ENCODE peak calls at places on chromosomes 4 and X, in four cellular contexts. T, D, M and A are unnamed samples.

GRCh38 chrX:41005445-41005992 is 79.7 kb upstream of the USP9X start:
- DNase-seq in T (no peak), D (no peak), M (no peak), A (no peak)

GRCh38 chrX:30570505-30570904 is 7.1 kb downstream of the TASL start:
- DNase-seq in T (no peak), D (no peak), M (peak; percentile 26), A (no peak)

GRCh38 chrX:47828984-47829383 is 7.7 kb upstream of the ZNF81 start:
- DNase-seq in T (no peak), D (no peak), M (no peak), A (no peak)

GRCh38 chr4:30792616-30793015 is 72.4 kb downstream of the PCDH7 start:
- DNase-seq in T (no peak), D (no peak), M (no peak), A (no peak)

GRCh38 chr4:89411539-89411938 is 103.9 kb upstream of the GPRIN3 start:
- DNase-seq in T (no peak), D (no peak), M (peak; percentile 0), A (no peak)

GRCh38 chr4:29948858-29949257 is 771.3 kb upstream of the PCDH7 start:
- DNase-seq in T (no peak), D (no peak), M (no peak), A (no peak)

GRCh38 chr4:6257243-6258025 is 12.2 kb upstream of the WFS1 start:
- DNase-seq in T (no peak), D (no peak), M (no peak), A (no peak)

GRCh38 chrX:44223150-44223549 is 120.3 kb downstream of the EFHC2 start:
- DNase-seq in T (no peak), D (no peak), M (peak; percentile 38), A (no peak)

GRCh38 chr4:166003811-166004210 is 130.8 kb downstream of the TLL1 start:
- DNase-seq in T (no peak), D (no peak), M (no peak), A (no peak)

GRCh38 chr4:190014771-190015537 is 12.1 kb downstream of the FRG2 start:
- DNase-seq in T (no peak), D (no peak), M (no peak), A (peak; percentile 51)

GRCh38 chr4:152591361-152591760 is 55.5 kb upstream of the FBXW7 start:
- DNase-seq in T (peak; percentile 50), D (no peak), M (peak; percentile 11), A (no peak)

GRCh38 chr4:19728773-19729172 is 522.9 kb upstream of the SLIT2 start:
- DNase-seq in T (no peak), D (no peak), M (peak; percentile 58), A (no peak)

GRCh38 chr4:69156913-69157312 is 57.6 kb downstream of the UGT2B11 start:
- DNase-seq in T (no peak), D (no peak), M (no peak), A (no peak)

GRCh38 chr4:31349907-31350306 is 629.7 kb downstream of the PCDH7 start:
- DNase-seq in T (no peak), D (no peak), M (no peak), A (no peak)

GRCh38 chrX:71659959-71660358 is 7.4 kb upstream of the LOC101059915 start:
- DNase-seq in T (no peak), D (no peak), M (no peak), A (no peak)

GRCh38 chrX:45743081-45743533 is 542.4 kb upstream of the DIPK2B start:
- DNase-seq in T (no peak), D (no peak), M (peak; percentile 75), A (no peak)

GRCh38 chr4:46994007-46994405 is 625 bp upstream of the GABRA4 start:
- DNase-seq in T (no peak), D (no peak), M (peak; percentile 8), A (no peak)

GRCh38 chrX:119756926-119757635 is 1.3 kb upstream of the SOWAHD start:
- DNase-seq in T (no peak), D (no peak), M (no peak), A (no peak)

GRCh38 chrX:11334165-11334564 is 41.0 kb downstream of the AMELX start:
- DNase-seq in T (no peak), D (no peak), M (peak; percentile 38), A (no peak)

GRCh38 chr4:14700083-14700482 is 302.2 kb upstream of the CPEB2 start:
- DNase-seq in T (no peak), D (no peak), M (no peak), A (no peak)
- TF ChIP-seq CTCF in T (no peak), D (no peak), M (no peak), A (no peak)

GRCh38 chr4:123659262-123659661 is 262.7 kb downstream of the SPRY1 start:
- DNase-seq in T (no peak), D (no peak), M (no peak), A (no peak)

GRCh38 chr4:123662827-123663226 is 266.2 kb downstream of the SPRY1 start:
- DNase-seq in T (no peak), D (no peak), M (no peak), A (no peak)

GRCh38 chr4:123661080-123661737 is 264.6 kb downstream of the SPRY1 start:
- DNase-seq in T (no peak), D (no peak), M (peak; percentile 33), A (no peak)

DNA sequence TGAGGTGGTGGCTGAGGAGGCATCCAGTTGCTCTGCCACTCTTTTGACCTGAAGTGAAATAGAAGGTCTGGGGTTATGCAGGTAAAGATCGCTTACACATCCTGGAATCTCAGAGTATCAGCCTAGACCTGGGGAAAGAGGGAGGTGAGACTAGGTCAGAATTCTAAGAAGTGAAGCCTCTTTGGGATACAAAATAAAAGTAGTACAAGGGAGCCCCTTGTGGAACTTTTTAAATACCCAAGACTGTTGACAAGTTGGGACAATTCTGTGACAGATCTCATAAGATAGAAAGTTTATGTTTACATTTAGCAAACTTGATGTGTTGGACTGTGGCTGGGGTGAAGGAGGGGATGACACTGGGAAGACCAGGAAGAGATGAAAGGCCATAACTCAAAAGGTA is 263.2 kb downstream of the SPRY1 start:
- DNase-seq in T (no peak), D (no peak), M (no peak), A (no peak)
- TF ChIP-seq CTCF in T (peak; percentile 51), D (peak; percentile 7), M (peak; percentile 41), A (peak; percentile 23)

GRCh38 chr4:56049428-56050212 is 100.9 kb downstream of the CEP135 start:
- DNase-seq in T (peak; percentile 54), D (no peak), M (no peak), A (peak; percentile 47)
- TF ChIP-seq CTCF in T (no peak), D (no peak), M (no peak), A (peak; percentile 1)

DNA sequence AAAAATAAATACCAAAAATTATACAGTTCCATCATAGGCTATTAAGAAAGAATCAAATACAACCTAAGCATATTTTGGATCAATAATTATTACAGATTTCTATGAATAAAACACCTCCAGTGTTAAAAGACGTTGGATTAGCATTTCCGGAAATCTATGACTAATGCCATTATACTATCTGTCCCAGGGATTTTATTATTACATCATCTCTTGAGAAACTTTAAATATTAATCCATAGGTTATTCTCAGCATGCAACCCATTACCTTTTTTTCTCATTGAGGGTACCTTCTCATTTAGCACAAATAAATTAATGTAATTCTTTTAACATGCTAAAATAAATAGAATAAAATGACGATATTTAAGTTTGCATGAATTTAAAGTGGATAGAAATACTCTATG is 44.6 kb downstream of the CXorf58 start:
- DNase-seq in T (no peak), D (no peak), M (no peak), A (no peak)
- TF ChIP-seq CTCF in T (no peak), D (no peak), M (no peak), A (no peak)

DNA sequence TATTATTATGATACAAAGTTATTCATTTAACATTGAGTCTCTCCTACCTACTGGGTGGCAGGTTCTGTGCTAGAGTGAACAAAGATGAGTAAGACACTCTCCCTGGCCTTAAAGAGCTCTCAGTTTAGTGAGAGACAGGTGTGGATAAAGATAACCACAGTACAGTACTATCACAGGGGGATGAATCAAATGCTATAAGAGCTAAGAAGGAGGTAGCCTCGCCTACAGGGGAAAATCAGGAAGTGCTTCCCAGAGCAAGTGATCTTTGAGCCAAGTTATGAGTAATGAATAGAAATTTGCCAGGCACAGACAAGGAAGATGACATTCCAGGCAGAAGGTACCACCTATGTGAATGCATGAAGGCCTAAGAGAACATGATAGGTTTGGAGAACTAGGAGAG is 3.4 kb upstream of the IGBP1 start:
- DNase-seq in T (no peak), D (no peak), M (peak; percentile 31), A (no peak)
- TF ChIP-seq CTCF in T (no peak), D (no peak), M (no peak), A (no peak)

DNA sequence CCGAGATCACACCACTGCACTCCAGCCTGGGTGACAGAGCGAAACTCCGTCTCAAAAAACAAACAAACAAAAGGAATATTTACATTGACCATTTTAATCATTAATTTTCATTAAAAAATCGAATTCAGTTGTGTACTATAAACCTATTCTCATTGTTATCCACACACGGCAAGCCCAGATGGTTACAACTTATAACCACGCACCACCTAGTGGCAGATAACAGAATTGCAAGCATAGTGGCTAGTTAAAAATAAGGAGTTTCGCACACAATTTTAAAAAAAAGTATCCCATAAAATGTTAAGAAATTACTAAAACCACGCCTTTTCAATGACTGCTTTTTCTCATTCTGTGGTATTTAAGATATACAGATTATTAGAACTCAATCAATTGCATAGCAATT is 25.4 kb downstream of the MBNL3 start:
- DNase-seq in T (no peak), D (no peak), M (peak; percentile 6), A (no peak)
- TF ChIP-seq CTCF in T (peak; percentile 69), D (no peak), M (peak; percentile 36), A (peak; percentile 53)

DNA sequence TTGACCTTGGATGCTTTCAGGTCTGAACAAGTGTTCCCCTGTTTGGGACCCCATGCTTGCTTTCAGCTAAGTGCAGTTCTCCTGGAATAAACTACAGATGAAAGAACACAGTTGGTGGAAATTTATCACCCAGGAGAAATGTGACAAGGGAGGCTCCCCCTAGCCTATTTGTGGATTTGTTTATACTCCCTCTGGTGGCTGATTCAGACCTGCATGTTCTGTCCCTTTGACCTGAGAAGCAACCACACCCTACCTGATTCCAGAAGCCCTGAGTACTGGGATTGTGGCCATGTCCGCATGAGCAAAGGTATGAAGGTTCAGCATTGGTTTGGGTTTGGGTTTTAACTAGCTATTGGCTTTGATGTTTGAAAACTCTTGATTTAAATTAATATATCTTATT is 440.9 kb downstream of the MID1IP1 start:
- DNase-seq in T (no peak), D (no peak), M (no peak), A (peak; percentile 10)
- TF ChIP-seq CTCF in T (peak; percentile 62), D (no peak), M (no peak), A (peak; percentile 52)

GRCh38 chr4:169439244-169439643 is 168.5 kb upstream of the SH3RF1 start:
- DNase-seq in T (no peak), D (no peak), M (peak; percentile 47), A (no peak)
- TF ChIP-seq CTCF in T (no peak), D (no peak), M (no peak), A (no peak)